ENCODE peak calls at places on chromosome 4, in five cellular contexts. Y is trophoblast cell, G is IMR-90, E is mesendoderm, M is H1. U is an unnamed sample.
A peak's percentile ranks its signal among the peaks of the same experiment; 100 is the strongest.

GRCh38 chr4:64895031-64895430 is 485.8 kb upstream of the TECRL start:
- DNase-seq in Y (no peak), G (no peak), E (no peak), M (no peak), U (no peak)

GRCh38 chr4:152937535-152938236 is 1.6 kb downstream of the FHDC1 start:
- DNase-seq in Y (no peak), G (peak; percentile 21), E (no peak), M (no peak), U (no peak)

GRCh38 chr4:91198951-91199350 is 1071.8 kb downstream of the CCSER1 start:
- DNase-seq in Y (no peak), G (no peak), E (no peak), M (no peak), U (no peak)

GRCh38 chr4:8919651-8920288 is 48.1 kb upstream of the HMX1 start:
- DNase-seq in Y (no peak), G (no peak), E (no peak), M (no peak), U (no peak)

GRCh38 chr4:139134403-139134802 is 42.6 kb downstream of the ELF2 start:
- DNase-seq in Y (no peak), G (no peak), E (no peak), M (no peak), U (no peak)

GRCh38 chr4:176238157-176238608 is 30.8 kb downstream of the ASB5 start:
- DNase-seq in Y (no peak), G (peak; percentile 87), E (no peak), M (no peak), U (no peak)

GRCh38 chr4:16695896-16696295 is 202.5 kb downstream of the LDB2 start:
- DNase-seq in Y (no peak), G (no peak), E (peak; percentile 22), M (no peak), U (no peak)

GRCh38 chr4:121256346-121256745 is 92.2 kb upstream of the TNIP3 start:
- DNase-seq in Y (no peak), G (peak; percentile 80), E (no peak), M (no peak), U (no peak)

GRCh38 chr4:101418055-101418454 is 70.7 kb upstream of the PPP3CA start:
- DNase-seq in Y (no peak), G (no peak), E (no peak), M (no peak), U (no peak)

GRCh38 chr4:184283659-184284335 is 66.1 kb upstream of the ENPP6 start:
- DNase-seq in Y (no peak), G (no peak), E (no peak), M (no peak), U (no peak)

GRCh38 chr4:186915816-186916215 is 192.2 kb upstream of the FAT1 start:
- DNase-seq in Y (peak; percentile 62), G (no peak), E (peak; percentile 41), M (no peak), U (no peak)

GRCh38 chr4:177041356-177041755 is 248.6 kb upstream of the VEGFC start:
- DNase-seq in Y (no peak), G (no peak), E (no peak), M (no peak), U (no peak)

GRCh38 chr4:147651563-147651962 is 32.4 kb downstream of the PRMT9 start:
- DNase-seq in Y (no peak), G (no peak), E (no peak), M (no peak), U (no peak)

GRCh38 chr4:80365928-80366327 is 30.4 kb downstream of the CFAP299 start:
- DNase-seq in Y (peak; percentile 61), G (peak; percentile 76), E (peak; percentile 63), M (no peak), U (peak; percentile 62)

GRCh38 chr4:1215347-1216075 is 33.4 kb downstream of the CTBP1 start:
- DNase-seq in Y (no peak), G (no peak), E (no peak), M (no peak), U (no peak)

GRCh38 chr4:41369680-41370079 is 113.0 kb downstream of the UCHL1 start:
- DNase-seq in Y (no peak), G (no peak), E (no peak), M (no peak), U (no peak)

GRCh38 chr4:102627831-102628523 is 126.8 kb downstream of the NFKB1 start:
- DNase-seq in Y (no peak), G (peak; percentile 79), E (no peak), M (no peak), U (no peak)

GRCh38 chr4:99968330-99968729 is 18.3 kb upstream of the H2AZ1 start:
- DNase-seq in Y (peak; percentile 26), G (peak; percentile 93), E (peak; percentile 84), M (no peak), U (no peak)

GRCh38 chr4:31341601-31342375 is 621.6 kb downstream of the PCDH7 start:
- DNase-seq in Y (no peak), G (no peak), E (no peak), M (no peak), U (no peak)

GRCh38 chr4:137468836-137469235 is 63.5 kb downstream of the PCDH18 start:
- DNase-seq in Y (peak; percentile 72), G (no peak), E (no peak), M (no peak), U (no peak)

GRCh38 chr4:158006973-158007372 is 165.9 kb downstream of the GASK1B start:
- DNase-seq in Y (no peak), G (no peak), E (no peak), M (no peak), U (no peak)

GRCh38 chr4:111398906-111399330 is 746.3 kb upstream of the FAM241A start:
- DNase-seq in Y (no peak), G (peak; percentile 17), E (no peak), M (no peak), U (no peak)

GRCh38 chr4:122583906-122584305 is 37.0 kb downstream of the IL21 start:
- DNase-seq in Y (no peak), G (peak; percentile 21), E (no peak), M (no peak), U (no peak)

GRCh38 chr4:134200811-134201215 is 776 bp downstream of the PABPC4L start:
- DNase-seq in Y (no peak), G (no peak), E (no peak), M (no peak), U (peak; percentile 28)

GRCh38 chr4:76197971-76198410 is 15.6 kb downstream of the SCARB2 start:
- DNase-seq in Y (no peak), G (peak; percentile 69), E (no peak), M (no peak), U (no peak)

GRCh38 chr4:165879581-165879980 is 6.5 kb downstream of the TLL1 start:
- DNase-seq in Y (no peak), G (no peak), E (no peak), M (no peak), U (no peak)
- H4K8ac ChIP-seq in Y (no peak overlapping the region), G (no peak overlapping the region), E (no peak overlapping the region), M (no peak overlapping the region), U (no peak overlapping the region)

DNA sequence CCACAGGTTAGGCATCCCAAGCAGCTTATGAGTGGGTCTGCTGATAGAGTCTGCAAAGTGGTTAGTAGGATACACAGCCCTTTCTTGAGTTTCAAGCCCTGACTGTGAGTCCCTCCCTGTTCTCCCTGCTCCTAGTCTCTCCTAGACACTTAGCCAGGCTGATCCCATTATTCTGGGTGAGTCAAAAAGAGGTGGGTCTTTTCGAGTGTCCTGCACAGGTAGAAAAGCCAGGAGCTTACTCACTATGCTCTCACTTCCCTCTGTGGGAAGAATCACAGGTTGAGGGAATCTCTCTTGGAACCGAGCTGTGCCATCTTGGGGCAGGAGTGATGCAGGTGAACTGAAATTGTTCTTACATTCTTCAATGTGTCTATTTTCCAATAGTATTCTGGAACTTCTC is 29.7 kb downstream of the SCLT1 start:
- DNase-seq in Y (no peak), G (no peak), E (no peak), M (no peak), U (no peak)
- H4K8ac ChIP-seq in Y (no peak overlapping the region), G (no peak overlapping the region), E (no peak overlapping the region), M (no peak overlapping the region), U (no peak overlapping the region)

DNA sequence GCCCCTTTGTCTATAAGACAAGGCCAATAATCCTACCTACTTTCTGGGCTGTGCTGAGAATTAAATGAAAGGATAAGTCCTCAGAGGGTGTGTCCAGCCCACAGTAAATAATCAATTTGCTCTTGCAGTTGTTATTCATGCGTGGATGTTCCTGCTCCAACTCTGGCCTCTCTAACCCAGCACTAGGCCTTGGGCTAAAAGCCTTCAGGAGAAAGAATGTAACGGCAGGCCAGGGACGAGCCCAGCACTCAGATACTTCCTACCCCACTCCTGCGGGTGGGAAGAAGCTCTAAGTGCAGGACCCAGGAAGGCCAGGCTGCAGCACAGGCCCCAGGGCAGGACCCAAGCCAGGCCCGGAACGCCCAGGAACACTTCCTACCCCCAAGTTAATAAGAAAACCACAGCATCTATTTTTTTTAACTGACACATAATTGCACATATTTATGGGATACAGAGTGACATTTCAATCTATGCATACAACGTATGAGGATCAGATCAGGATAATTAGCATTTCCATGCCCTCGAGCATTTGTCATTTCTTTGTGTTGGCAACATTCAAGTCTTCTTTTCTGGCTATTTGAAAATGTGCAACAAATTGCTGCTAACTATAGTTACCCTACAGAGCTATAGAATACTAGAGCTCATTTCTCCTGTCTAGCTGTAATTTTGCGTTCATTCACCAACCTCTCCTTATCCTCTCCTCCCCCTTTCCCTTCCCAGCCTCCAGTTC is 179.5 kb upstream of the RBPJ start:
- DNase-seq in Y (no peak), G (no peak), E (peak; percentile 40), M (no peak), U (no peak)
- H4K8ac ChIP-seq in Y (no peak overlapping the region), G (peak overlapping the region; percentile 87), E (no peak overlapping the region), M (no peak overlapping the region), U (no peak overlapping the region)

DNA sequence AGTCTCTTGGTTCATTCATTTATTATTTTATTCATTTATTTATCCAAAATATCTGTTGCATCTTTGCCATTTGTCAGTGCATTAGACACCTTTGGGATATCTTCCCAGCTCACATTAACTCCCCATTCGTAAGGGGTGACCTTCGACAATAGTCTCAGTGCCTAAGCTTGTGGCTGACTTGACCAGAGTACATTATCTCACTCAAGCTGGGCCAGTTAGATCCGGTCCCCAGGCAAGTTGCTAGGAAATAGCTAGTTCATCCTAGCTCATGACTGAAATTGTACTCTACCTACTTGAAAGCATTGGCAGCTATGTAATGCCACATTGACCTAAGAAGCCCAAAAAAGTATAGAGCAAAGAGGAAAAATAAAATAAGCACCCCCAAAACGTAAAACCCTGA is 165.3 kb downstream of the FBXO8 start:
- DNase-seq in Y (no peak), G (no peak), E (no peak), M (no peak), U (no peak)
- H4K8ac ChIP-seq in Y (no peak overlapping the region), G (no peak overlapping the region), E (no peak overlapping the region), M (no peak overlapping the region), U (no peak overlapping the region)

GRCh38 chr4:7016086-7016485 is 27.1 kb upstream of the TADA2B start:
- DNase-seq in Y (no peak), G (no peak), E (no peak), M (no peak), U (no peak)
- H4K8ac ChIP-seq in Y (no peak overlapping the region), G (no peak overlapping the region), E (no peak overlapping the region), M (no peak overlapping the region), U (no peak overlapping the region)

GRCh38 chr4:6940744-6941137 is 31.1 kb downstream of the TBC1D14 start:
- DNase-seq in Y (no peak), G (no peak), E (no peak), M (no peak), U (no peak)
- H4K8ac ChIP-seq in Y (no peak overlapping the region), G (no peak overlapping the region), E (no peak overlapping the region), M (no peak overlapping the region), U (no peak overlapping the region)